ENCODE peak calls at places on chromosomes 13 and 19, in eight cellular contexts. E, I, D, R, U, B, V and T are unnamed samples. For H3K4me1, the result is how much of the 10 kb centered on the place peaks cover.

GRCh38 chr13:59976856-59977255 is 186.9 kb downstream of the DIAPH3 start:
- DNase-seq in E (no peak), I (no peak), D (no peak), R (no peak), U (no peak), B (no peak), V (no peak), T (no peak)

GRCh38 chr13:105773887-105774538 is 761.4 kb downstream of the EFNB2 start:
- DNase-seq in E (no peak), I (peak), D (no peak), R (no peak), U (no peak), B (no peak), V (no peak), T (peak)

GRCh38 chr13:33617055-33617454 is 200.9 kb upstream of the RFC3 start:
- DNase-seq in E (no peak), I (no peak), D (no peak), R (no peak), U (no peak), B (no peak), V (no peak), T (no peak)

GRCh38 chr19:17281391-17282304 is at the start of gene ANKLE1:
- DNase-seq in E (no peak), I (no peak), D (no peak), R (peak), U (no peak), B (peak), V (no peak), T (no peak)

GRCh38 chr19:18764591-18765051 is 26.5 kb downstream of the COMP start:
- DNase-seq in E (no peak), I (no peak), D (no peak), R (no peak), U (no peak), B (no peak), V (no peak), T (peak)

GRCh38 chr19:40990972-40991381 is at the start of gene CYP2B6:
- DNase-seq in E (no peak), I (no peak), D (no peak), R (no peak), U (no peak), B (no peak), V (no peak), T (no peak)

GRCh38 chr19:35328851-35329285 is at the start of gene CD22:
- DNase-seq in E (no peak), I (no peak), D (no peak), R (no peak), U (no peak), B (no peak), V (no peak), T (no peak)

GRCh38 chr19:49343127-49343526 is 7.9 kb downstream of the CD37 start:
- DNase-seq in E (no peak), I (no peak), D (peak), R (no peak), U (no peak), B (no peak), V (no peak), T (no peak)

GRCh38 chr13:24065172-24065571 is 95.3 kb upstream of the SPATA13 start:
- DNase-seq in E (no peak), I (no peak), D (no peak), R (no peak), U (no peak), B (no peak), V (no peak), T (no peak)

GRCh38 chr13:76885203-76886004 is 801 bp downstream of the KCTD12 start:
- DNase-seq in E (no peak), I (peak), D (peak), R (peak), U (peak), B (peak), V (peak), T (peak)

GRCh38 chr13:47459512-47459911 is 541.6 kb downstream of the SUCLA2 start:
- DNase-seq in E (no peak), I (no peak), D (no peak), R (no peak), U (no peak), B (no peak), V (no peak), T (no peak)

GRCh38 chr19:1394252-1395193 is 6.8 kb downstream of the GAMT start:
- DNase-seq in E (no peak), I (no peak), D (no peak), R (peak), U (peak), B (peak), V (no peak), T (no peak)

GRCh38 chr13:76680112-76680511 is 206.1 kb downstream of the KCTD12 start:
- DNase-seq in E (no peak), I (no peak), D (no peak), R (no peak), U (no peak), B (no peak), V (no peak), T (no peak)

GRCh38 chr19:49020931-49021895 is 2.9 kb downstream of the CGB3 start:
- DNase-seq in E (no peak), I (peak), D (no peak), R (no peak), U (no peak), B (no peak), V (no peak), T (no peak)

GRCh38 chr19:4064551-4065260 is 2.0 kb downstream of the ZBTB7A start:
- DNase-seq in E (no peak), I (no peak), D (peak), R (peak), U (peak), B (peak), V (peak), T (no peak)

GRCh38 chr13:111168116-111168515 is 53.0 kb downstream of the ARHGEF7 start:
- DNase-seq in E (no peak), I (no peak), D (no peak), R (no peak), U (no peak), B (no peak), V (no peak), T (no peak)

GRCh38 chr13:107518780-107519179 is 696.6 kb downstream of the LIG4 start:
- DNase-seq in E (no peak), I (no peak), D (no peak), R (no peak), U (no peak), B (no peak), V (no peak), T (no peak)

GRCh38 chr19:41410655-41411054 is 13.0 kb downstream of the BCKDHA start:
- DNase-seq in E (no peak), I (no peak), D (no peak), R (no peak), U (no peak), B (no peak), V (no peak), T (no peak)

GRCh38 chr19:17755977-17756670 is 4.8 kb downstream of the FCHO1 start:
- DNase-seq in E (no peak), I (peak), D (no peak), R (peak), U (peak), B (peak), V (no peak), T (no peak)

GRCh38 chr13:60696602-60697001 is 299.6 kb downstream of the TDRD3 start:
- DNase-seq in E (no peak), I (no peak), D (no peak), R (no peak), U (no peak), B (no peak), V (no peak), T (no peak)

DNA sequence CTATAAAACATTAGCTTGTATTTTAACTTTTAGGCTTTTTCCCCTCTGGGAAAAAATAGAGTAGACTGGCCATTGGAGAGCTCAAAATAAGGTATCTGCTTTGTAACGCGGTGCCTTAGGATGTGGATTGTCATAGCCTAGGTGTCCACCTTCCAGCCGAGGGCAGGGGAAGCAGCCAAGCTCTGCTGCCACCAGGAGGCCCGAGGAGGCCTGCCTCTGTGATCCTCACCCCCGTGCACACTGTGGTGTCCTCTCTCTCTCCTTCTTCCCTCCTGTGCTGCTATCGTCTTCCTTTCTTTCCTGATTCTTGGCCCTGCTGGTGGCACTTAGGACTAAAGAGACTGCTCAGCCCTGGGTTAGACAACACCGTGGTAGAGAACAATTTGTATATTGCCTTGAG is 11.3 kb downstream of the HNRNPM start:
- DNase-seq in E (no peak), I (peak), D (no peak), R (no peak), U (no peak), B (peak), V (no peak), T (no peak)
- H3K4me1 ChIP-seq in E (half or more), I (half or more), D (half or more), R (half or more), U (half or more), B (under half), V (half or more), T (half or more)

GRCh38 chr13:114097504-114097892 is 34.9 kb downstream of the RASA3 start:
- DNase-seq in E (no peak), I (no peak), D (no peak), R (no peak), U (no peak), B (no peak), V (no peak), T (no peak)
- H3K4me1 ChIP-seq in E (under half), I (under half), D (under half), R (under half), U (under half), B (under half), V (under half), T (under half)

DNA sequence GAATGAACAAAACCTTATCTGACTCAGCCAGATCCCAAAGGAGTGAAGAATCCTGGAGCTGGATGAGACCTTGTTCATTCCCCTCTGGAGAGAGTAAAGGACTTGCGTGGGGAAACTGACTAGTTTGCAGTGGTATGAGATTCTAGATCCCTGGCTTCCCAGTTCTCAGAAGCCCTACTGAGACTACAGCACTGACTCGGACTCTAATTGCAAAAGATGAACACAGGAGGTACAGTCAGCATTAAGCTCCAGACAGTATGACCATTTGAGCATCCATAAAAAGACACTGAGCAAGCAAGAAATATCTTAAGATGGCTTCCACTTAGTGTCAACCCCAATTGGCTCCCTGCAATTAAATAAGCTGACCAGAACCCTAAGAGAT is 6.8 kb downstream of the ZC3H4 start:
- DNase-seq in E (no peak), I (no peak), D (no peak), R (no peak), U (no peak), B (no peak), V (no peak), T (no peak)
- H3K4me1 ChIP-seq in E (under half), I (under half), D (half or more), R (under half), U (under half), B (under half), V (under half), T (under half)

GRCh38 chr19:2627855-2628254 is 74.6 kb downstream of the GNG7 start:
- DNase-seq in E (no peak), I (no peak), D (no peak), R (no peak), U (no peak), B (no peak), V (no peak), T (no peak)
- H3K4me1 ChIP-seq in E (under half), I (under half), D (under half), R (under half), U (under half), B (under half), V (under half), T (under half)

DNA sequence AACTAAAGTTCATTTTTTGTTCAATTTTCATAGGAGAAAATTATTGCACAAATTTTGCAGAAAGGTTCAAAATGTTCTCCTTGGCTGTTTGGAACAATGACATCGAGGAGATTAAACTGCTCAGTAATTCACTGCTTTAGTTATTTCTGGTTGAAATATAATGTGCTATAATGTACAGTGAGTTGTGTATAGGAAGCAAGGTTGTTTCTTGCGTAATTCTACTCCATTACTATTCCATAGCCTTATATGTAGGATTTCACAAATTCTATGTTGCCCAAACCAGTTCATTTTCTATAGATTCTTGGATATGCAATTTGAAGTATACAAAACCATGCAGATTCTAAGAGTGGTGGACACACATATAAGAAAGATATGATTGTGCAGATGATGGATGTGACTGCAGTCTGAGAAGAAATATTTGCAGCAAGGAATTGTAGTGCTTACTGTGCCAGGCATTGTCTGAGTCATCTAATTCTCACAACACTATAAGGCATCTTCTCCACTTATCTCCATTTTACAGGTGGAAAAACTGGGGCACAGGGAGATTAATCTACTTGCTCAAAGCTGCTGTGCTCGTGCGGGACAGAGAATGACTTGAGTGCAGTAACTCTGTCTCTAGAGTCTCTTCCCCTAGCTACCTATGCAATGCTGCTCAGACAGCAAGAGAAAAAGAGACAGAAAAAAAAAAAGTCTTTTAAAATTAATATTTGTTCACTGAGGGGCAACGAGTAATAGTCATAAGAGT is 515.5 kb downstream of the MYO16 start:
- DNase-seq in E (no peak), I (no peak), D (no peak), R (no peak), U (no peak), B (no peak), V (no peak), T (no peak)
- H3K4me1 ChIP-seq in E (under half), I (under half), D (under half), R (under half), U (under half), B (under half), V (under half), T (under half)